ENCODE peak calls at places on chromosome 6, in nine cellular contexts. W is A549, A is heart right ventricle, R is ovary, X is Peyer's patch, S is tibial artery, V is psoas muscle, N is prostate gland, B is IMR-90. M is an unnamed sample.

GRCh38 chr6:7243188-7243942 is 69.6 kb downstream of the SSR1 start:
- DNase-seq in N (no peak), S (peak; percentile 49), A (no peak), W (peak; percentile 54), B (peak; percentile 64), X (peak; percentile 41), V (no peak), R (no peak), M (no peak)

GRCh38 chr6:1208876-1209275 is 103.0 kb upstream of the FOXQ1 start:
- DNase-seq in N (no peak), V (no peak), R (no peak), S (no peak), X (no peak), B (peak; percentile 4), A (no peak), W (no peak), M (no peak)

GRCh38 chr6:159695984-159696383 is 2.9 kb upstream of the SOD2 start:
- DNase-seq in R (no peak), B (peak; percentile 91), A (no peak), X (no peak), W (no peak), N (no peak), S (no peak), V (no peak), M (no peak)

GRCh38 chr6:65776332-65776731 is 69.3 kb upstream of the EYS start:
- DNase-seq in S (no peak), A (no peak), R (no peak), X (no peak), B (no peak), N (no peak), W (no peak), V (no peak), M (no peak)

GRCh38 chr6:92577077-92577719 is 842.2 kb downstream of the EPHA7 start:
- DNase-seq in A (no peak), X (no peak), V (no peak), R (no peak), N (no peak), W (no peak), S (no peak), B (peak; percentile 50), M (no peak)

GRCh38 chr6:105495515-105495914 is 92.6 kb upstream of the PREP start:
- DNase-seq in X (no peak), B (no peak), V (no peak), R (no peak), A (no peak), W (no peak), S (no peak), N (no peak), M (no peak)

GRCh38 chr6:107666084-107666981 is 157.8 kb downstream of the SCML4 start:
- DNase-seq in W (no peak), B (peak; percentile 87), A (no peak), S (no peak), R (no peak), V (no peak), N (peak; percentile 59), X (no peak), M (no peak)

GRCh38 chr6:156822747-156823206 is 45.6 kb downstream of the ARID1B start:
- DNase-seq in B (no peak), V (no peak), N (no peak), R (no peak), A (no peak), X (no peak), S (no peak), W (no peak), M (no peak)

GRCh38 chr6:21538186-21538798 is 55.3 kb upstream of the SOX4 start:
- DNase-seq in A (no peak), R (no peak), V (no peak), B (peak; percentile 40), X (no peak), W (no peak), S (no peak), N (no peak), M (no peak)

GRCh38 chr6:12081776-12082175 is 69.7 kb downstream of the HIVEP1 start:
- DNase-seq in N (no peak), R (no peak), A (no peak), S (no peak), B (no peak), W (no peak), X (no peak), V (no peak), M (no peak)

GRCh38 chr6:12082368-12082767 is 70.3 kb downstream of the HIVEP1 start:
- DNase-seq in N (no peak), X (no peak), W (no peak), A (no peak), V (no peak), B (no peak), R (no peak), S (no peak), M (no peak)

GRCh38 chr6:12083763-12084162 is 71.7 kb downstream of the HIVEP1 start:
- DNase-seq in R (no peak), W (no peak), X (no peak), N (no peak), S (no peak), B (no peak), A (no peak), V (no peak), M (no peak)

DNA sequence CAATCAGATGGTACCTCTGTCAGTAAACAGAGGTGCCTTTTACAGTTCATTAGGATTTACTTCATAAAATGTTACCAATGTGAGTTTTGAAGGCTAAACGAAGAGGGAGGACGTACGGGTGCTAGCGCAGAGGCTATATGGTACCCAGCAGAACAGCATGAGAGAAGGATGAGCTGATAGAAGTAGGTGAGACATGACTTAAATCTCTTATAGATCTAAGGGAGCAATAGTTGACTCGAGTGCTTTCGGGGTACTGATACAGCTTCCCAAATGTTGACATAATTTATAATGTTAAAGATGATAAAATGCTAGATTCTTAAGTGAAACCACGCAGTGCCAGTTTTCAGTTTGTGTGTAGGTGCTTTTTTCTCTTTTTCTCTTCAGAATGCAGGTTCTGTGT is 72.6 kb downstream of the HIVEP1 start:
- DNase-seq in R (no peak), W (no peak), B (no peak), V (no peak), S (no peak), A (no peak), X (no peak), N (no peak), M (no peak)
- TF ChIP-seq CTCF in R (no peak), W (no peak), B (no peak), V (no peak), S (no peak), A (no peak), X (no peak), N (no peak), M (no peak)

GRCh38 chr6:130927305-130927704 is 100.1 kb downstream of the SMLR1 start:
- DNase-seq in W (no peak), V (no peak), S (no peak), X (no peak), B (no peak), R (no peak), N (no peak), A (no peak), M (no peak)
- H3K4me1 ChIP-seq in W (peaks cover 8% of the 10 kb centered on the region), V (peaks cover 13% of the 10 kb centered on the region), S (no peaks in the 10 kb centered on the region), X (no peaks in the 10 kb centered on the region), B (peaks cover 14% of the 10 kb centered on the region), R (peaks cover 3% of the 10 kb centered on the region), N (no peaks in the 10 kb centered on the region), A (peaks cover 23% of the 10 kb centered on the region), M (peaks cover 22% of the 10 kb centered on the region)

GRCh38 chr6:168263351-168263905 is 56.1 kb downstream of the DACT2 start:
- DNase-seq in X (no peak), W (no peak), R (no peak), S (no peak), N (no peak), A (no peak), V (no peak), B (no peak), M (no peak)
- TF ChIP-seq CTCF in X (no peak), W (no peak), R (no peak), S (no peak), N (no peak), A (no peak), V (no peak), B (no peak), M (no peak)

GRCh38 chr6:45717715-45718114 is 297.9 kb downstream of the CLIC5 start:
- DNase-seq in W (no peak), S (no peak), V (no peak), B (no peak), A (no peak), R (no peak), X (no peak), N (no peak), M (no peak)

GRCh38 chr6:45713981-45714685 is 301.5 kb downstream of the CLIC5 start:
- DNase-seq in W (no peak), V (no peak), B (no peak), S (no peak), R (no peak), A (no peak), X (no peak), N (no peak), M (no peak)

GRCh38 chr6:45717027-45717426 is 298.6 kb downstream of the CLIC5 start:
- DNase-seq in S (no peak), N (no peak), X (no peak), B (no peak), V (no peak), R (no peak), W (no peak), A (no peak), M (no peak)

GRCh38 chr6:45714795-45715507 is 300.7 kb downstream of the CLIC5 start:
- DNase-seq in X (peak; percentile 38), N (peak; percentile 77), A (no peak), V (no peak), R (no peak), B (peak; percentile 91), S (peak; percentile 43), W (peak; percentile 61), M (no peak)

DNA sequence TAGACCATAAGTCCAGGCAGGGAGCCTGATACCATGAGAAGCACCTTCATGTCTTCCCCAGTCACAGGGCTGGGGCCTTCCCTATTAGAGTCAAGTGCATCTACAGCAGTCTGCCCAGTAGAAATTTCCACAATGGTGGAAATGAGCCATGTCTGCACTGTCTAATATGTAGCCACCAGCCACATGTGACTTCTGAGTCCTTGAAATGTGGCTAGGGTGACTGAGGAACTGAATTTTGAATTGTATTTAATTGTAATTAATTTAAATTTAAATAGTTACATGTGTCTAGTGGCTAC is 300.2 kb downstream of the CLIC5 start:
- DNase-seq in W (no peak), B (no peak), S (no peak), V (no peak), N (no peak), R (no peak), A (no peak), X (no peak), M (no peak)
- H3K4me1 ChIP-seq in W (peaks cover 15% of the 10 kb centered on the region), B (peaks cover 15% of the 10 kb centered on the region), S (no peaks in the 10 kb centered on the region), V (no peaks in the 10 kb centered on the region), N (no peaks in the 10 kb centered on the region), R (no peaks in the 10 kb centered on the region), A (no peaks in the 10 kb centered on the region), X (peaks cover 4% of the 10 kb centered on the region), M (peaks cover 4% of the 10 kb centered on the region)

GRCh38 chr6:150142657-150143501 is at the start of gene PPP1R14C:
- DNase-seq in N (no peak), S (no peak), B (no peak), W (no peak), R (no peak), A (peak; percentile 50), X (no peak), V (peak; percentile 43), M (peak; percentile 40)
- TF ChIP-seq CTCF in N (no peak), S (no peak), B (no peak), W (no peak), R (no peak), A (no peak), X (no peak), V (no peak), M (no peak)

M was measured in left ventricle myocardium inferior.